ENCODE peak calls at places on chromosomes 4 and X, in six cellular contexts. X is psoas muscle, G is endodermal cell, A is mesothelial cell of epicardium, U is ovary, O is cardiac fibroblast. K is an unnamed sample.
A peak's percentile ranks its signal among the peaks of the same experiment; 100 is the strongest.

GRCh38 chrX:50814701-50815476 is 895 bp upstream of the SHROOM4 start:
- DNase-seq in X (peak; percentile 12), G (no peak), A (no peak), U (no peak), O (peak; percentile 58), K (no peak)

GRCh38 chr4:154551872-154552686 is 1.9 kb upstream of the PLRG1 start:
- DNase-seq in X (peak; percentile 65), G (peak; percentile 89), A (peak; percentile 29), U (peak; percentile 78), O (peak; percentile 90), K (no peak)

GRCh38 chr4:40454816-40455215 is 119.7 kb downstream of the CHRNA9 start:
- DNase-seq in X (no peak), G (no peak), A (no peak), U (no peak), O (no peak), K (no peak)

GRCh38 chr4:98566491-98567008 is 91.9 kb downstream of the TSPAN5 start:
- DNase-seq in X (no peak), G (peak; percentile 94), A (no peak), U (peak; percentile 48), O (peak; percentile 42), K (no peak)

GRCh38 chr4:10184051-10184450 is 67.5 kb upstream of the WDR1 start:
- DNase-seq in X (no peak), G (no peak), A (no peak), U (no peak), O (peak; percentile 57), K (no peak)

GRCh38 chr4:37561803-37562207 is 124.4 kb downstream of the RELL1 start:
- DNase-seq in X (no peak), G (no peak), A (no peak), U (no peak), O (peak; percentile 78), K (no peak)

GRCh38 chr4:153512162-153512852 is 46.1 kb downstream of the TMEM131L start:
- DNase-seq in X (no peak), G (no peak), A (no peak), U (no peak), O (no peak), K (no peak)

GRCh38 chr4:3792813-3793212 is 26.6 kb downstream of the ADRA2C start:
- DNase-seq in X (no peak), G (peak; percentile 96), A (no peak), U (no peak), O (no peak), K (no peak)

GRCh38 chrX:68710870-68711576 is 63.6 kb downstream of the STARD8 start:
- DNase-seq in X (peak; percentile 28), G (peak; percentile 87), A (no peak), U (peak; percentile 50), O (peak; percentile 59), K (no peak)

GRCh38 chr4:140163029-140163810 is 9.2 kb upstream of the MAML3 start:
- DNase-seq in X (peak; percentile 16), G (no peak), A (no peak), U (peak; percentile 72), O (peak; percentile 78), K (no peak)

GRCh38 chr4:13777341-13777740 is 149.8 kb upstream of the BOD1L1 start:
- DNase-seq in X (no peak), G (no peak), A (no peak), U (no peak), O (peak; percentile 51), K (no peak)
- TF ChIP-seq CTCF in X (no peak), G (no peak), A (no peak), U (no peak), O (no peak), K (no peak)

DNA sequence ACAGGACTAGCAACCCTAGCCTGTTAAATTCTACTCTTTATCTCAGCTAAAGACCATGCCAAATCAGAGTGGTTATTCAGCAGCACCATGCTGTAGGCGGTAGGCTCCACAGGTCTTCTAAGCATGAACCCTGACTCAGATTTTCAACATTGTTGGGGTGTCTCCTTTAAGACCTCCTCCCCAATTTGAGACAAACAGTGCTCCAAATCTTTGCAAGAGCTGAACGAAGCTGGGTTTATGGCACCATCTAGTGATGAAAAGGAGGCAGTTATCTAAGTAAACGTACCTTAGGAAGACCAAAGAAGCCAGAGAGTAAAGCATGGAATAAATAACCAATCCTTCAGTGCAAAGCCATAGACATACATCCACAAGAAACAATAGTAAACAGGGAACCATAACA is 334.5 kb upstream of the SLC7A11 start:
- DNase-seq in X (no peak), G (peak; percentile 55), A (no peak), U (no peak), O (peak; percentile 75), K (no peak)
- TF ChIP-seq CTCF in X (no peak), G (peak; percentile 82), A (no peak), U (no peak), O (peak; percentile 58), K (peak; percentile 61)

DNA sequence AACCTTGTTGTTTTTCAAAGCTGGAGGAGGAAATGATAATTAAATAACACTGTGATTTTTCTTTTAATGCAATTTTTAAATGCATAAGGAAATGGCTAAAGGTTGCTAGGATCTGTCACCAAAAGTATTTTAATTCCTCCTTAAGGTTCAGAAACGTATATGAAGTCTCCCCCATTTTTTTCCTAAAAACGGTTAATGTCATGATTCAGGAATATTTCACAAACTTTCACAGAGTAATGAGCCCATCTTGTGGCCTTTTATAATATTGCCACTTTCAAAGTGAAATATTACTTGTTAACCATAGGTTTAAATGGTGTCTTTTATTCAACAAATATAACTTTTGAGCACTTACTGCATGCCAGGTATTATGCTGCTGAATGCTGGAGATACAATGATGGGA is 99.5 kb upstream of the USP38 start:
- DNase-seq in X (no peak), G (no peak), A (no peak), U (no peak), O (peak; percentile 23), K (no peak)
- TF ChIP-seq CTCF in X (peak; percentile 18), G (peak; percentile 30), A (peak; percentile 40), U (no peak), O (no peak), K (peak; percentile 50)

DNA sequence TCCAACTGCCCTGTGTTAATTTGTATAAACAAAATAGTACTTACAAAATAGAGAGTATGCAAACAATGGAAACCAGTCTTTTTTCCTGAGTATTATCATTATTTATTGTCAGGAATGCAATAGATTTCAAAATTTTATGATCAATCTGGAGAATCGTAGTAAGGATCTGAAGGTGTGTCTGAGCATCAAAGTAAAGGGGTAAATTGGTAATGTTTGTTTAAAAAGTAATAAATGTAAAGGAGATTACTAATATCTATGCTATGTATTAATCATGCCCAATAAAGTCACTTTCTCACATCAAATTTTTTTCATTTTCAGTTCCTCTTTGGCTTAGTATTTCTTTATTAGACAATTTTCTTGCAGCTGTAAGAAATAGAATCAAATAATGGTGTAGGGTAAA is 1507.1 kb upstream of the PCDH7 start:
- DNase-seq in X (no peak), G (no peak), A (no peak), U (no peak), O (no peak), K (no peak)
- TF ChIP-seq CTCF in X (no peak), G (no peak), A (no peak), U (no peak), O (no peak), K (no peak)

GRCh38 chr4:100581337-100581736 is 63.5 kb upstream of the EMCN start:
- DNase-seq in X (peak; percentile 20), G (no peak), A (no peak), U (no peak), O (no peak), K (no peak)

GRCh38 chr4:100582146-100582545 is 64.3 kb upstream of the EMCN start:
- DNase-seq in X (peak; percentile 13), G (no peak), A (no peak), U (no peak), O (no peak), K (no peak)

GRCh38 chr4:100574607-100575006 is 56.8 kb upstream of the EMCN start:
- DNase-seq in X (no peak), G (no peak), A (no peak), U (no peak), O (no peak), K (no peak)

DNA sequence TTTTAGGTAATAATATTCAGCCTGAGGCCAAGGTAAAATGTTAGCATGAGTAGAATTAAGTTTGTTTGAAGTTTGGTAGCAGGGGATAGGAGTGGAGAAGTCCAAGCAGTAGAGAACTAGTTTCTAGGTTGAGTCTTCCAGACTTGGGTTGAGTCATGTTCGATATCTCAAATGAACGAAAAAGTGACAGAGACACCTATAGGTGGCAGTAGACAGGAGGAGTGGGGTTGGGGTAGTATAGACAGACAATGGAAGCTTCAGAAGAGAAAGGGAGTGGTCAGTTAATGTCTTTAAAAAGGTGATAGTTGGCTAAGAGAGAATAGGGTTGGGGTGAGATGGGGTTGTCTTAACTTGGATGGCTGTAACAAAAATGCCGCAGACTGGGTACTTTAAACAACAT is 58.7 kb upstream of the EMCN start:
- DNase-seq in X (no peak), G (no peak), A (no peak), U (no peak), O (no peak), K (no peak)
- TF ChIP-seq CTCF in X (no peak), G (peak; percentile 61), A (no peak), U (no peak), O (no peak), K (no peak)

GRCh38 chr4:151329217-151330007 is 4.0 kb upstream of the SH3D19 start:
- DNase-seq in X (no peak), G (no peak), A (no peak), U (no peak), O (peak; percentile 44), K (no peak)

GRCh38 chr4:151324449-151325319 is 721 bp downstream of the SH3D19 start:
- DNase-seq in X (peak; percentile 67), G (peak; percentile 90), A (no peak), U (peak; percentile 53), O (peak; percentile 67), K (no peak)

GRCh38 chr4:151324124-151324448 is 1.3 kb downstream of the SH3D19 start:
- DNase-seq in X (no peak), G (no peak), A (no peak), U (no peak), O (no peak), K (no peak)

GRCh38 chr4:151322565-151322964 is 2.8 kb downstream of the SH3D19 start:
- DNase-seq in X (no peak), G (no peak), A (no peak), U (no peak), O (no peak), K (no peak)

DNA sequence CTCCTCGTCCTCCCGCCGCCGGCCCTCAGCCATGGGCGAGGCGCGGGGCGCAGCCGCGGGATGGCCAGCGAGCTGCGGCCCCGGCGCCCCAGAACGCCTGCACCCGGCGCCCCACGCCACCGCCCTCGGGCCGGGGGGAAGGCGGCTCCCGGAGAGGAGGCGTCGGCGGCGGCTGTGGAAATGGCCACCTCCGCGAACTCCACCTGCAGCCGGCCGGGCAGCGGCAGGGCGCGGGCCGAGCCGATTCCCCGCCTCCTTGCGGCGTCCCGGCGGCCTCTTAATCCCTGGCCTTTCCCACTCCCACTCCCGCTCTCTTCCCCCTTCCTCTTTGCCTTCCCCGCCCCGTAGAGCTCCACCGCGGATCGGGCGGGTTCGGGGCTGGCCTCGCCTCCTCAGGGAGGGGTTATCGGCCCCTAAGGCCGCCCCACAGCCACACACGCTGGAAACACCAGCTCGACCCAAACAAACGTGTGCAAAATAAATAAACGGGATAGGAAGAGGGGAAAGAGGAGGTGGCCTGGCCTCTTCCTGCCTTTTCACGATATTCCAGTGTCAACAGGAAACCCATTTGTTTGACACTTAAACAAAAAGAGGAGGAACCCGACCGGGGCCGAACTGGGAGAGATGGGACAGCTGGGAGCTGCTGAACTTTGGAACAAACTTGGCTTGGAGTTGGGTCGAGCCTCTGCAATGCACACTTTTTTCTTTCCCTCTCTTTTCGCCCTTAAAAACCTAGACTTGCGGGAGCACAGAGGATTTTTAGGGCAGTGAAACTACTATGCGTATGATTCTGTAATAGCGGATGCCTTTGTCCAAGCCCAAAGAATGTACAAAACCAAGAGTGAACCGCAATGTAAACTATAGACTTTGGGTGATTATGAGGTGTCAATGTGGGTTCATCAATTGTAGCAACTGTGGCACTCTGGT is at the start of gene SH3D19:
- DNase-seq in X (peak; percentile 70), G (peak; percentile 85), A (peak; percentile 25), U (peak; percentile 68), O (peak; percentile 63), K (peak; percentile 74)
- TF ChIP-seq CTCF in X (no peak), G (peak; percentile 14), A (no peak), U (no peak), O (no peak), K (no peak)

K was measured in type B pancreatic cell.